ENCODE peak calls at places on chromosomes 4 and X, in seven cellular contexts. M is PC-3; H is CD4-positive, alpha-beta memory T cell; L is neuronal stem cell; V is uterus; N is body of pancreas; Y is Peyer's patch. R is an unnamed sample. For H3K4me1, the result is how much of the 10 kb centered on the place peaks cover.

GRCh38 chr4:24991015-24991414 is 39.7 kb downstream of the LGI2 start:
- DNase-seq in Y (no peak), L (no peak), N (no peak), M (peak), V (peak), H (no peak), R (no peak)

GRCh38 chrX:136954930-136955329 is 74.4 kb upstream of the RBMX start:
- DNase-seq in L (no peak), V (no peak), M (peak), H (peak), Y (no peak), N (no peak), R (no peak)

GRCh38 chrX:119218198-119218597 is 17.9 kb upstream of the PGRMC1 start:
- DNase-seq in M (peak), Y (no peak), L (no peak), H (no peak), N (no peak), V (no peak), R (peak)

GRCh38 chr4:2276581-2277325 is 14.8 kb upstream of the MXD4 start:
- DNase-seq in H (no peak), L (no peak), N (no peak), Y (no peak), M (no peak), V (no peak), R (no peak)

GRCh38 chr4:108219998-108220397 is 51.3 kb upstream of the LEF1 start:
- DNase-seq in L (no peak), H (no peak), N (no peak), M (no peak), V (no peak), Y (no peak), R (no peak)

GRCh38 chr4:148787831-148788477 is 345.7 kb upstream of the NR3C2 start:
- DNase-seq in H (no peak), V (no peak), Y (no peak), N (no peak), L (no peak), M (peak), R (peak)

GRCh38 chr4:169159614-169160013 is 111.1 kb downstream of the SH3RF1 start:
- DNase-seq in L (no peak), Y (no peak), N (no peak), V (no peak), H (no peak), M (peak), R (peak)

GRCh38 chr4:1497189-1497801 is 91.1 kb upstream of the NKX1-1 start:
- DNase-seq in Y (no peak), H (no peak), M (no peak), N (no peak), V (no peak), L (no peak), R (no peak)

GRCh38 chrX:148572332-148572731 is 71.9 kb downstream of the AFF2 start:
- DNase-seq in N (no peak), L (no peak), H (no peak), V (no peak), Y (no peak), M (no peak), R (no peak)

GRCh38 chrX:320126-320783 is 1.7 kb upstream of the GTPBP6 start:
- DNase-seq in V (no peak), H (no peak), Y (no peak), L (no peak), N (peak), M (peak), R (peak)

DNA sequence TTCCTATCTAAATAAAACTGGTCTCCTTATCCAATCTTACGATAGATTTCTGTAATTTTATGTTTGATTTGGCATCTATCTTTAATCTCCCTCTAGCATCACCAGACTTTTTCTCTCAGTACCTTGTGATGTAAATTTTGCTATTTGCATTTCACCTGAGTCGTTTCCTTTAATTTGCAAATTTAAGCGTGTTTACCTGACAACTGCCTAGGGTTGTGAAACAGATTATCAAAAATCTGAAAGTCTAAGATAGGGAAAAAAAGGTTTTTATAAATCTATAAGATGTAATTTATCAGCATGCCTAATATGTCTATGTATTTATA is 39.4 kb upstream of the TMPRSS11E start:
- DNase-seq in Y (no peak), H (no peak), N (no peak), M (no peak), V (no peak), L (no peak), R (no peak)
- H3K4me1 ChIP-seq in Y (under half), H (under half), N (under half), M (under half), V (under half), L (under half), R (under half)

GRCh38 chrX:111409326-111409725 is 2.7 kb downstream of the DCX start:
- DNase-seq in V (no peak), Y (no peak), L (no peak), H (no peak), M (no peak), N (no peak), R (no peak)
- H3K4me1 ChIP-seq in V (under half), Y (under half), L (under half), H (under half), M (under half), N (under half), R (under half)

GRCh38 chr4:40195182-40196177 is 1.4 kb upstream of the RHOH start:
- DNase-seq in V (no peak), N (no peak), L (no peak), M (no peak), Y (no peak), H (no peak), R (no peak)
- H3K4me1 ChIP-seq in V (under half), N (under half), L (under half), M (under half), Y (under half), H (under half), R (half or more)

GRCh38 chr4:110193822-110194761 is 4.3 kb downstream of the ELOVL6 start:
- DNase-seq in Y (peak), N (peak), V (peak), L (peak), H (peak), M (peak), R (peak)
- H3K4me1 ChIP-seq in Y (under half), N (under half), V (under half), L (under half), H (under half), M (under half), R (under half)

DNA sequence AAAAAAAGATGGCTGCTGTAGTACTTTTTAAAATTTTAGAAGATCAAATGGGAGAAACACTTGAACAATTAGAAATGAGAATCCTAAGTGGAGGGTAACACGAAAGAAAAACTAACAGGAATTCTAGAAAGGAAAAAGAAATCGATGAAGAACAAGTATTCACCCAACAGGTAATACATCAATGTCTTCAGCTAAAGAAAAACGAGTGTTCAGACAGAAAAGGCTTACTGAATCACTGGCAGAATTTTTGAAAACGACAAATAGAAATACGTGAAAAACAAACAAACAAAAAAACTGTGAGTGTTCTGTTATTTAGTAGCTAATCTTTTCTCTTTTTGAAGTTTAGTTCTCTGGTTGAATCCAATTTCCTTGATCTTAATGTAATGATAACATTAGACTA is 1.8 kb downstream of the MAD2L1 start:
- DNase-seq in V (no peak), N (no peak), L (no peak), M (no peak), H (no peak), Y (no peak), R (no peak)
- H3K4me1 ChIP-seq in V (under half), N (under half), L (under half), M (under half), H (half or more), Y (under half), R (under half)

DNA sequence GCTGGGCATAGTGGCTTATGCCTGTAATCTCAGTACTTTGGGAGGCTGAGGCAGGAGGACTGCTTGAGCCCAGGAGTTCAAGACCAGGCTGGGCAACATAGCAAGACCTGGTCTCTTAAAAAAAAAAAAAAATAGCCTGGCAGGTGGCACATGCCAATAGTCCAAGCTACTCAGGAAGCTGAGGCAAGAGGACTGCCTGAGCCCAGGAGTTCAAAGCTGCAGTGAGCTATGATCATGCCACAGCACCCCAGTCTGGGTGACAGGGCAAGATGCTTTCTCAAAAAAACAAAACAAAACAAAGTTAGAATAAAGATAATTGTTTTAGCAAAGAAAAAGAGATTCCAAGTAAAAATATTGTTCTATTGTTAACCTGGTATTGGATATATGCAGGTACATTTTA is 75.0 kb downstream of the LRBA start:
- DNase-seq in V (no peak), L (no peak), H (no peak), M (no peak), N (no peak), Y (no peak), R (no peak)
- H3K4me1 ChIP-seq in V (under half), L (under half), H (under half), M (under half), N (under half), Y (under half), R (under half)

GRCh38 chr4:77393981-77394380 is 211.6 kb upstream of the CXCL13 start:
- DNase-seq in V (no peak), Y (no peak), N (no peak), L (no peak), H (no peak), M (no peak), R (no peak)

GRCh38 chr4:77399831-77400230 is 205.8 kb upstream of the CXCL13 start:
- DNase-seq in M (no peak), N (no peak), H (no peak), Y (no peak), L (no peak), V (no peak), R (no peak)

GRCh38 chr4:77395481-77395880 is 210.1 kb upstream of the CXCL13 start:
- DNase-seq in H (no peak), N (no peak), M (no peak), L (no peak), Y (no peak), V (no peak), R (no peak)
- H3K4me1 ChIP-seq in H (under half), N (under half), M (under half), L (under half), Y (under half), V (under half), R (under half)

GRCh38 chr4:101284546-101284945 is 62.8 kb downstream of the PPP3CA start:
- DNase-seq in N (no peak), M (peak), V (no peak), Y (no peak), L (no peak), H (peak), R (no peak)

GRCh38 chr4:101286663-101287062 is 60.7 kb downstream of the PPP3CA start:
- DNase-seq in H (no peak), V (no peak), L (no peak), Y (no peak), M (no peak), N (no peak), R (no peak)

GRCh38 chr4:101288365-101289145 is 58.8 kb downstream of the PPP3CA start:
- DNase-seq in M (no peak), H (no peak), L (no peak), V (no peak), N (no peak), Y (no peak), R (no peak)

GRCh38 chr4:101285985-101286384 is 61.3 kb downstream of the PPP3CA start:
- DNase-seq in L (no peak), M (no peak), N (no peak), H (no peak), Y (no peak), V (no peak), R (no peak)

GRCh38 chr4:101287332-101287731 is 60.0 kb downstream of the PPP3CA start:
- DNase-seq in N (no peak), V (no peak), Y (no peak), M (no peak), H (no peak), L (no peak), R (no peak)
- H3K4me1 ChIP-seq in N (under half), V (under half), Y (under half), M (under half), H (half or more), L (under half), R (under half)

R was measured in HAP-1.